ENCODE peak calls at places on chromosomes 11 and 22, in nine cellular contexts. M is esophagus squamous epithelium, B is IMR-90, H is adrenal gland, C is ovary, O is HepG2, V is breast epithelium, A is vagina, N is stomach. L is an unnamed sample.

GRCh38 chr11:58659404-58659803 is 36.9 kb downstream of the CNTF start:
- DNase-seq in C (no peak), H (no peak), A (no peak), B (no peak), V (no peak), O (peak; percentile 10), N (no peak), M (no peak), L (peak; percentile 54)

GRCh38 chr11:20110908-20111669 is 49.2 kb downstream of the DBX1 start:
- DNase-seq in M (no peak), C (no peak), O (peak; percentile 70), H (peak; percentile 31), N (peak; percentile 58), A (no peak), V (peak; percentile 30), B (peak; percentile 85), L (peak; percentile 68)

GRCh38 chr11:61295596-61295926 is 445 bp upstream of the VWCE start:
- DNase-seq in A (no peak), O (no peak), V (no peak), C (no peak), H (peak; percentile 40), B (no peak), N (peak; percentile 34), M (no peak), L (peak; percentile 25)

GRCh38 chr11:94734563-94735275 is 33.4 kb upstream of the AMOTL1 start:
- DNase-seq in C (no peak), V (no peak), H (no peak), N (no peak), M (no peak), A (no peak), O (no peak), B (no peak), L (no peak)

GRCh38 chr11:75174781-75175370 is 24.0 kb downstream of the SLCO2B1 start:
- DNase-seq in O (no peak), H (peak; percentile 50), C (peak; percentile 56), M (no peak), A (no peak), N (no peak), V (peak; percentile 30), B (peak; percentile 34), L (peak; percentile 74)

GRCh38 chr22:35479359-35479758 is 61.3 kb upstream of the RASD2 start:
- DNase-seq in H (no peak), N (no peak), O (no peak), V (no peak), B (no peak), A (no peak), M (no peak), C (no peak), L (no peak)

GRCh38 chr22:24550028-24550901 is 4.7 kb downstream of the GUCD1 start:
- DNase-seq in A (no peak), O (peak; percentile 99), M (no peak), H (no peak), N (peak; percentile 83), B (no peak), C (no peak), V (no peak), L (peak; percentile 54)

GRCh38 chr11:69173925-69174591 is 18.3 kb downstream of the SMIM38 start:
- DNase-seq in A (no peak), C (no peak), O (peak; percentile 46), H (no peak), M (no peak), N (no peak), B (peak; percentile 66), V (peak; percentile 69), L (no peak)

GRCh38 chr11:12029738-12030363 is 21.4 kb upstream of the DKK3 start:
- DNase-seq in M (no peak), B (peak; percentile 65), N (no peak), A (no peak), O (peak; percentile 61), V (no peak), H (no peak), C (no peak), L (no peak)

DNA sequence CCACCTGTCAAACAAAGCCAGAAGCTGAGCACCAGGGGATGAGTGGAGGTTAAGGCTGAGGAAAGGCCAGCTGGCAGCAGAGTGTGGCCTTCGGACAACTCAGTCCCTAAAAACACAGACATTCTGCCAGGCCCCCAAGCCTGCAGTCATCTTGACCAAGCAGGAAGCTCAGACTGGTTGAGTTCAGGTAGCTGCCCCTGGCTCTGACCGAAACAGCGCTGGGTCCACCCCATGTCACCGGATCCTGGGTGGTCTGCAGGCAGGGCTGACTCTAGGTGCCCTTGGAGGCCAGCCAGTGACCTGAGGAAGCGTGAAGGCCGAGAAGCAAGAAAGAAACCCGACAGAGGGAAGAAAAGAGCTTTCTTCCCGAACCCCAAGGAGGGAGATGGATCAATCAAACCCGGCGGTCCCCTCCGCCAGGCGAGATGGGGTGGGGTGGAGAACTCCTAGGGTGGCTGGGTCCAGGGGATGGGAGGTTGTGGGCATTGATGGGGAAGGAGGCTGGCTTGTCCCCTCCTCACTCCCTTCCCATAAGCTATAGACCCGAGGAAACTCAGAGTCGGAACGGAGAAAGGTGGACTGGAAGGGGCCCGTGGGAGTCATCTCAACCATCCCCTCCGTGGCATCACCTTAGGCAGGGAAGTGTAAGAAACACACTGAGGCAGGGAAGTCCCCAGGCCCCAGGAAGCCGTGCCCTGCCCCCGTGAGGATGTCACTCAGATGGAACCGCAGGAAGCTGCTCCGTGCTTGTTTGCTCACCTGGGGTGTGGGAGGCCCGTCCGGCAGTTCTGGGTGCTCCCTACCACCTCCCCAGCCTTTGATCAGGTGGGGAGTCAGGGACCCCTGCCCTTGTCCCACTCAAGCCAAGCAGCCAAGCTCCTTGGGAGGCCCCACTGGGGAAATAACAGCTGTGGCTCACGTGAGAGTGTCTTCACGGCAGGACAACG is 11.7 kb downstream of the CXCR5 start:
- DNase-seq in C (peak; percentile 25), A (no peak), M (no peak), N (no peak), B (no peak), H (no peak), O (no peak), V (no peak), L (no peak)
- TF ChIP-seq POLR2A in C (no peak), A (no peak), M (no peak), N (no peak), B (no peak), H (no peak), O (no peak), V (no peak), L (no peak)

DNA sequence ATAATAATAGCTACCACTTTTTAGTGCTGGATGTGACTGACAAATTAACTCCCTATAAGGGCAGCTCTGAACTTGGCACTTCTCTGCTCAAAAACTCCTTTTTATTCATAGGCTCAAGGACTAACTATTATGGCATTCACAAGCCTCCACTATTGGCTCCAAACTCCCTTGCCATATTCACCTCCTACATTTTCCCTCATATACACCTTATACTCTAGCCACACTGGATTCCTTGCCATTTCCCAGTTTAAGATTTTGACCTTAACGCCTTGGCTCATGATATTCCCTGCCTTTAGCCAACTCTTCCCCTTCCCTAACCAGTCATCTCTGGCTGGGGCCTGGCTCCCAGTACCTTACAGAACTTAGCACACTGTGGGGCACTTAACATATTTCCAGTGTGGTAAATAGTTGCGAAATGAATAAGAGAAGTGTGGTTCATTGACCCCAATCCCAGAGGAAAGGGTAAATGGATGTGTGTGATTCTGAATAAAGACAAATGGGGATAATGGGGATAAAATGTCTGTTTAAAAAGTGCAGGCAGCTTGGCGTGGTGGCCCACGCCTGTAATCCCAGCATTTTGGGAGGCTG is 40.0 kb upstream of the SORL1 start:
- DNase-seq in B (no peak), N (no peak), M (no peak), V (no peak), A (no peak), C (no peak), H (no peak), O (no peak), L (no peak)
- H3K27me3 ChIP-seq in B (peaks cover 4% of the 10 kb centered on the region), N (no peaks in the 10 kb centered on the region), M (no peaks in the 10 kb centered on the region), V (no peaks in the 10 kb centered on the region), A (no peaks in the 10 kb centered on the region), C (no peaks in the 10 kb centered on the region), H (no peaks in the 10 kb centered on the region), O (no peaks in the 10 kb centered on the region), L (no peaks in the 10 kb centered on the region)

GRCh38 chr11:29125621-29126020 is 891.2 kb downstream of the KCNA4 start:
- DNase-seq in V (no peak), O (no peak), M (no peak), H (no peak), N (no peak), B (no peak), C (no peak), A (no peak), L (no peak)

GRCh38 chr11:29119691-29120328 is 897.0 kb downstream of the KCNA4 start:
- DNase-seq in A (no peak), M (no peak), O (no peak), N (no peak), B (peak; percentile 99), H (no peak), C (no peak), V (no peak), L (no peak)

GRCh38 chr11:29120329-29120695 is 896.5 kb downstream of the KCNA4 start:
- DNase-seq in V (no peak), N (no peak), A (no peak), H (no peak), C (no peak), M (no peak), B (no peak), O (no peak), L (no peak)

GRCh38 chr11:29127456-29127855 is 889.4 kb downstream of the KCNA4 start:
- DNase-seq in V (no peak), A (no peak), M (no peak), H (no peak), B (no peak), C (no peak), N (no peak), O (no peak), L (no peak)

DNA sequence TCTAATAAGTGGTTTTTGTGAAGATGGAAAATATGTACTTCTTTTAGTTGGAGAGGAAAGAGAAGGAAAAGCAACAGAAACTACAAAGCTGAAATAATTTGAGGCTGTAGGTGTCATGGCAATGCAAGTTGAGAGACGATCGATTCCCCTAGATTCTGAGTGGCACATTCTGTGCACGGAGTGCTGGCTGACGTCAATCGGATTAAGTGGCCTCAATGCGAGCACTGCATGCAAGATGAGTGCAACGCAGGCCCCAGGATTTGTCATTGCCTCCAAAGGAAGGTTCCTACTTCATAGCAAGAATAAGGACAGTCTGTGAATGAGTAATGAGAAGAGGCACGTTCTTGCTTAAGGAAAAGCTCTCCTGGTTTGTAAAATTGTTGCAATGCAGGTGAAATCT is 892.4 kb downstream of the KCNA4 start:
- DNase-seq in N (no peak), O (no peak), H (no peak), B (no peak), C (no peak), V (no peak), M (no peak), A (no peak), L (no peak)
- TF ChIP-seq POLR2A in N (no peak), O (no peak), H (no peak), B (no peak), C (no peak), V (no peak), M (no peak), A (no peak), L (no peak)

DNA sequence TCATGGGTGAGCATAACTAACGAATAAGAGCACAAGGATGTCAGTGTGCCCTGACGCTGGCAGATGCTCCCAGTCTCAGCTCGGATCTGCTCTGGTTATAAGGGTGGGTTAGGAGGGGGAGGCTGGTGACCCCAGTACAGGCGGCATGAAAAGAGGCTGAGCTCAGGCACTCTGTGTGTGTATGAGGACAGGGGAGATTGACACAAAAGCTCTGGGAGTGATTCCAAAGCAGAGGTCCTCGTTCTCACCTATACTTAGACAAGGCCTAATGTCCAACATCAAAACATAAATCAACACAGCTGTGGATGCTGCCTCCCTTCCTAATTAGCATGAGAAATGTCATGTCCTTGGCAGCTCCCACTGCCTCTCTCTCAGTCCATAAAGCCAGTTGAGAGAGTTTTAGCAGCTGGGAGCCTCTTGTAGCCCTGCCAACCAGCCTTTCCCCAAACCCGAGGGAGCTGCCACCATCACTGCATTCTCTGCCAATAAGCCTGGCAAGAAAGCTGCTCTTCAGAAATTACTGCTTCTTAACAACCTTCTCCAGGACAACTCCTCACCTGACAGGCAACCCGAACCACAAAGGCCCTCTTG is 59.8 kb downstream of the SC5D start:
- DNase-seq in C (no peak), O (no peak), M (no peak), A (no peak), V (no peak), H (no peak), N (no peak), B (no peak), L (no peak)
- H3K27me3 ChIP-seq in C (no peaks in the 10 kb centered on the region), O (peaks cover 1% of the 10 kb centered on the region), M (no peaks in the 10 kb centered on the region), A (no peaks in the 10 kb centered on the region), V (no peaks in the 10 kb centered on the region), H (no peaks in the 10 kb centered on the region), N (no peaks in the 10 kb centered on the region), B (peaks cover 34% of the 10 kb centered on the region), L (no peaks in the 10 kb centered on the region)